ENCODE peak calls at places on chromosome 21, in four cellular contexts. C is neuronal stem cell, Y is fibroblast of mammary gland, W is lower lobe of right lung. K is an unnamed sample.

GRCh38 chr21:40049959-40050290 is 182.7 kb downstream of the PCP4 start:
- DNase-seq in C (no peak), Y (no peak), W (no peak), K (no peak)

GRCh38 chr21:15015622-15016471 is 49.0 kb downstream of the NRIP1 start:
- DNase-seq in W (no peak), C (no peak), Y (peak; percentile 93), K (peak; percentile 84)

GRCh38 chr21:29149771-29150425 is 19.5 kb downstream of the MAP3K7CL start:
- DNase-seq in Y (peak; percentile 75), C (no peak), W (no peak), K (no peak)

GRCh38 chr21:29674343-29674742 is 265.5 kb downstream of the GRIK1 start:
- DNase-seq in C (no peak), W (no peak), Y (no peak), K (no peak)

GRCh38 chr21:43283136-43283924 is 114.5 kb downstream of the CRYAA start:
- DNase-seq in W (peak; percentile 41), C (no peak), Y (no peak), K (no peak)

GRCh38 chr21:18716578-18717138 is 313.1 kb upstream of the TMPRSS15 start:
- DNase-seq in Y (no peak), C (no peak), W (no peak), K (no peak)

GRCh38 chr21:38148046-38148445 is 108.7 kb upstream of the KCNJ15 start:
- DNase-seq in Y (no peak), W (no peak), C (no peak), K (peak; percentile 56)

GRCh38 chr21:16072692-16073091 is 342.9 kb downstream of the USP25 start:
- DNase-seq in Y (peak; percentile 99), C (no peak), W (no peak), K (no peak)

GRCh38 chr21:36460866-36461265 is 19.1 kb downstream of the CLDN14 start:
- DNase-seq in W (no peak), C (no peak), Y (no peak), K (no peak)

GRCh38 chr21:40381111-40381510 is 465.8 kb downstream of the DSCAM start:
- DNase-seq in Y (no peak), C (no peak), W (no peak), K (no peak)

GRCh38 chr21:16308269-16308668 is 578.5 kb downstream of the USP25 start:
- DNase-seq in C (no peak), W (no peak), Y (peak; percentile 64), K (peak; percentile 90)

GRCh38 chr21:25733859-25734653 is 648 bp downstream of the ATP5PF start:
- DNase-seq in W (no peak), C (no peak), Y (peak; percentile 48), K (peak; percentile 20)

GRCh38 chr21:29257701-29258100 is 41.0 kb upstream of the BACH1 start:
- DNase-seq in C (no peak), Y (no peak), W (no peak), K (peak; percentile 32)

GRCh38 chr21:30044447-30045064 is 104.8 kb upstream of the GRIK1 start:
- DNase-seq in W (no peak), C (peak; percentile 14), Y (peak; percentile 42), K (peak; percentile 9)

GRCh38 chr21:40140675-40141074 is 273.4 kb downstream of the PCP4 start:
- DNase-seq in C (no peak), W (no peak), Y (no peak), K (no peak)

GRCh38 chr21:30216041-30216723 is at the start of gene CLDN8:
- DNase-seq in Y (no peak), C (no peak), W (peak; percentile 50), K (peak; percentile 21)

GRCh38 chr21:17348357-17348756 is 164.5 kb upstream of the CXADR start:
- DNase-seq in W (no peak), C (no peak), Y (no peak), K (no peak)

GRCh38 chr21:24895885-24896734 is 711.2 kb downstream of the MRPL39 start:
- DNase-seq in Y (peak; percentile 7), W (no peak), C (peak; percentile 29), K (no peak)

GRCh38 chr21:28100366-28100765 is 892.3 kb downstream of the LTN1 start:
- DNase-seq in Y (no peak), C (no peak), W (no peak), K (no peak)

GRCh38 chr21:25568230-25568629 is 39.1 kb downstream of the MRPL39 start:
- DNase-seq in W (peak; percentile 57), C (no peak), Y (peak; percentile 69), K (no peak)

GRCh38 chr21:28632718-28633408 is 359.8 kb downstream of the LTN1 start:
- DNase-seq in Y (peak; percentile 85), C (peak; percentile 31), W (no peak), K (peak; percentile 97)

GRCh38 chr21:21238882-21239400 is 240.7 kb downstream of the NCAM2 start:
- DNase-seq in C (no peak), W (no peak), Y (no peak), K (no peak)

GRCh38 chr21:15732290-15732995 is 2.7 kb downstream of the USP25 start:
- DNase-seq in C (no peak), W (no peak), Y (peak; percentile 47), K (peak; percentile 40)

GRCh38 chr21:44870748-44871495 is 2.6 kb downstream of the PTTG1IP start:
- DNase-seq in W (no peak), Y (no peak), C (no peak), K (peak; percentile 73)
- H3K4me3 ChIP-seq in W (peak overlapping the region; percentile 7), Y (no peak overlapping the region), C (no peak overlapping the region), K (no peak overlapping the region)

GRCh38 chr21:26845750-26846035 is 484 bp upstream of the ADAMTS1 start:
- DNase-seq in W (no peak), Y (no peak), C (no peak), K (no peak)
- H3K4me3 ChIP-seq in W (peak overlapping the region; percentile 79), Y (peak overlapping the region; percentile 89), C (peak overlapping the region; percentile 80), K (peak overlapping the region; percentile 70)

GRCh38 chr21:44450402-44450801 is 4.9 kb upstream of the LRRC3 start:
- DNase-seq in W (no peak), C (no peak), Y (no peak), K (no peak)

GRCh38 chr21:44449473-44450363 is 5.6 kb upstream of the LRRC3 start:
- DNase-seq in Y (no peak), C (no peak), W (no peak), K (no peak)

GRCh38 chr21:44445413-44445812 is 9.9 kb upstream of the LRRC3 start:
- DNase-seq in C (no peak), Y (no peak), W (peak; percentile 7), K (no peak)

GRCh38 chr21:44450999-44451398 is 4.3 kb upstream of the LRRC3 start:
- DNase-seq in C (no peak), Y (no peak), W (no peak), K (no peak)

DNA sequence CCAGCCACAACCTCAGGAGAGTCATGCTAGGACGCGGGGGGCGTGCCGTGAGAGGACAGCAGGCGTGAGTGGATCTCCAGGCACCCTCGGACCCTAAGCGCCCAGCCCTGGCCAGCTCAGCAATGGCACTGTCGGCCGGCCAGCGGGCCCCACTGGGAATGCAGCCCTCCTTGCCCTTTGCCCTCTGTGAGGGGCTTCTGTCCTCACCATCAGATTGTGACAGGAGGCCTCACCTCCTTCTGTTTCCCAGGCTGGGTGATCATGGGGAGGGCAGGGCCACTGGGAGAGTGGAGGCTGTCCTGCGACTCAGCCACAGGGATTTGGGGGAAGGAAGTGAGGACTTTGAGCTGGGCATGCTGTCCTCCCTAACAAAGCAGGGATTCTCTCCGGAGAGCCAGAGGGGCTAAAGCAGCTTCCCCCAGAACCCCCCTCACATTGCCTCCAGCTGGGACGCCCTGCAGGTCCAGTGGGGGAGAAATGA is 6.6 kb upstream of the LRRC3 start:
- DNase-seq in C (no peak), W (no peak), Y (no peak), K (no peak)
- H3K4me3 ChIP-seq in C (no peak overlapping the region), W (no peak overlapping the region), Y (no peak overlapping the region), K (no peak overlapping the region)

GRCh38 chr21:33894736-33895288 is 20.8 kb downstream of the ATP5PO start:
- DNase-seq in W (peak; percentile 75), Y (peak; percentile 87), C (peak; percentile 67), K (peak; percentile 63)
- H3K4me3 ChIP-seq in W (peak overlapping the region; percentile 37), Y (peak overlapping the region; percentile 31), C (no peak overlapping the region), K (no peak overlapping the region)

GRCh38 chr21:45519182-45519581 is 23.1 kb downstream of the SLC19A1 start:
- DNase-seq in W (no peak), C (no peak), Y (no peak), K (no peak)
- H3K4me3 ChIP-seq in W (no peak overlapping the region), C (no peak overlapping the region), Y (no peak overlapping the region), K (no peak overlapping the region)

GRCh38 chr21:35257413-35257812 is 208.3 kb upstream of the RUNX1 start:
- DNase-seq in C (no peak), Y (peak; percentile 97), W (peak; percentile 48), K (peak; percentile 95)

GRCh38 chr21:35254752-35255138 is 205.6 kb upstream of the RUNX1 start:
- DNase-seq in Y (no peak), W (no peak), C (no peak), K (no peak)

GRCh38 chr21:35252831-35253230 is 203.7 kb upstream of the RUNX1 start:
- DNase-seq in Y (peak; percentile 80), C (no peak), W (no peak), K (no peak)

GRCh38 chr21:35256468-35256988 is 207.4 kb upstream of the RUNX1 start:
- DNase-seq in Y (peak; percentile 98), W (peak; percentile 83), C (peak; percentile 17), K (peak; percentile 99)

GRCh38 chr21:35254006-35254751 is 205.1 kb upstream of the RUNX1 start:
- DNase-seq in W (no peak), Y (peak; percentile 91), C (no peak), K (peak; percentile 91)
- H3K4me3 ChIP-seq in W (no peak overlapping the region), Y (no peak overlapping the region), C (no peak overlapping the region), K (no peak overlapping the region)

GRCh38 chr21:42062543-42063022 is 8.5 kb upstream of the UMODL1 start:
- DNase-seq in Y (no peak), C (no peak), W (peak; percentile 86), K (no peak)

GRCh38 chr21:42063206-42063577 is 7.9 kb upstream of the UMODL1 start:
- DNase-seq in Y (no peak), C (no peak), W (peak; percentile 70), K (no peak)

GRCh38 chr21:42061195-42061865 is 9.8 kb upstream of the UMODL1 start:
- DNase-seq in C (no peak), W (peak; percentile 77), Y (no peak), K (no peak)

GRCh38 chr21:42060166-42060565 is 11.0 kb upstream of the UMODL1 start:
- DNase-seq in Y (no peak), W (no peak), C (no peak), K (no peak)

GRCh38 chr21:42061866-42062542 is 9.1 kb upstream of the UMODL1 start:
- DNase-seq in W (no peak), Y (no peak), C (no peak), K (no peak)
- H3K4me3 ChIP-seq in W (no peak overlapping the region), Y (no peak overlapping the region), C (no peak overlapping the region), K (no peak overlapping the region)

GRCh38 chr21:32520885-32521735 is 64.2 kb downstream of the TCP10L start:
- DNase-seq in W (peak; percentile 75), Y (peak; percentile 98), C (no peak), K (peak; percentile 68)
- H3K4me3 ChIP-seq in W (no peak overlapping the region), Y (no peak overlapping the region), C (no peak overlapping the region), K (no peak overlapping the region)

GRCh38 chr21:42040411-42041180 is 30.4 kb upstream of the ZBTB21 start:
- DNase-seq in W (peak; percentile 24), C (no peak), Y (peak; percentile 100), K (peak; percentile 99)
- H3K4me3 ChIP-seq in W (no peak overlapping the region), C (no peak overlapping the region), Y (no peak overlapping the region), K (no peak overlapping the region)